ENCODE peak calls at places on chromosomes 1 and 21, in seven cellular contexts. D is iPS DF 6.9; R is SW 1271; O is effector memory CD4-positive, alpha-beta T cell; U is H1; A is stimulated activated CD8-positive, alpha-beta memory T cell treated with anti-CD3 and anti-CD28 coated beads, Interleukin-15, amount 100 ng/mL, for 4 hours; W is amniotic epithelial cell. L is an unnamed sample.

GRCh38 chr1:21574464-21575151 is 65.4 kb downstream of the ALPL start:
- DNase-seq in O (no peak), U (peak), D (no peak), W (no peak), A (no peak), R (no peak), L (peak)

GRCh38 chr1:54016343-54017282 is 1.4 kb downstream of the LDLRAD1 start:
- DNase-seq in U (no peak), A (no peak), O (no peak), W (peak), D (no peak), R (no peak), L (peak)

GRCh38 chr1:220113136-220113695 is 19.3 kb downstream of the IARS2 start:
- DNase-seq in A (no peak), R (no peak), U (no peak), D (no peak), O (peak), W (peak), L (peak)

GRCh38 chr1:25858906-25859789 is at the start of gene AUNIP:
- DNase-seq in R (peak), O (peak), A (peak), U (no peak), W (peak), D (no peak), L (peak)

GRCh38 chr1:64318428-64318827 is 115.0 kb downstream of the UBE2U start:
- DNase-seq in W (no peak), R (no peak), O (no peak), U (no peak), D (no peak), A (no peak), L (no peak)

GRCh38 chr1:109770331-109771095 is 6.8 kb upstream of the EPS8L3 start:
- DNase-seq in U (no peak), R (no peak), D (no peak), W (no peak), O (no peak), A (no peak), L (no peak)

GRCh38 chr1:58936973-58937372 is 153.1 kb upstream of the JUN start:
- DNase-seq in D (no peak), O (no peak), W (no peak), A (no peak), R (no peak), U (no peak), L (no peak)

GRCh38 chr21:29433366-29434059 is 134.8 kb downstream of the BACH1 start:
- DNase-seq in U (no peak), R (no peak), A (no peak), D (no peak), W (peak), O (no peak), L (no peak)

GRCh38 chr1:183234660-183235476 is 48.8 kb downstream of the LAMC2 start:
- DNase-seq in R (peak), D (peak), O (no peak), W (peak), A (no peak), U (peak), L (peak)

GRCh38 chr1:240190881-240191385 is 99.2 kb downstream of the FMN2 start:
- DNase-seq in D (no peak), W (peak), O (no peak), R (no peak), A (no peak), U (no peak), L (peak)

GRCh38 chr1:196355206-196355786 is 252.9 kb downstream of the KCNT2 start:
- DNase-seq in A (no peak), R (no peak), U (no peak), O (no peak), D (no peak), W (peak), L (peak)

GRCh38 chr1:78410643-78411042 is 80.1 kb upstream of the PTGFR start:
- DNase-seq in O (no peak), A (no peak), W (peak), D (no peak), R (no peak), U (no peak), L (no peak)

GRCh38 chr1:65435987-65436386 is 15.5 kb downstream of the LEPR start:
- DNase-seq in U (no peak), W (peak), D (no peak), O (no peak), A (no peak), R (no peak), L (no peak)

GRCh38 chr1:181061891-181062777 is 26.4 kb upstream of the IER5 start:
- DNase-seq in W (no peak), D (no peak), A (peak), U (no peak), R (no peak), O (no peak), L (no peak)

GRCh38 chr1:20891091-20891490 is 104.0 kb upstream of the HP1BP3 start:
- DNase-seq in D (no peak), O (no peak), R (no peak), U (no peak), A (no peak), W (peak), L (no peak)

GRCh38 chr21:46218906-46219590 is 9.5 kb downstream of the LSS start:
- DNase-seq in A (no peak), W (no peak), R (no peak), O (no peak), U (no peak), D (no peak), L (no peak)

GRCh38 chr1:75655931-75656330 is 45.0 kb upstream of the SLC44A5 start:
- DNase-seq in O (no peak), D (no peak), U (no peak), A (no peak), W (no peak), R (no peak), L (no peak)

GRCh38 chr1:17531682-17532487 is 7.6 kb upstream of the ARHGEF10L start:
- DNase-seq in O (no peak), D (no peak), R (no peak), A (no peak), W (no peak), U (no peak), L (peak)

GRCh38 chr1:231376875-231377549 is 38.9 kb downstream of the SPRTN start:
- DNase-seq in R (no peak), D (no peak), U (no peak), W (no peak), O (no peak), A (no peak), L (peak)